ENCODE peak calls at places on chromosomes 2 and 18, in five cellular contexts. One of them, this sample, is unnamed.

GRCh38 chr2:47899915-47900314 is 6.4 kb downstream of the FBXO11 start:
- DNase-seq in stomach: no peak
- DNase-seq in breast epithelium: no peak
- DNase-seq in K562: no peak
- DNase-seq in HepG2: no peak
- DNase-seq in this sample: no peak

GRCh38 chr2:11547912-11548497 is 14.2 kb downstream of the GREB1 start:
- DNase-seq in stomach: no peak
- DNase-seq in breast epithelium: no peak
- DNase-seq in K562: no peak
- DNase-seq in HepG2: no peak
- DNase-seq in this sample: no peak

GRCh38 chr2:95057535-95058453 is 32.3 kb downstream of the MAL start:
- DNase-seq in stomach: peak; percentile 24
- DNase-seq in breast epithelium: no peak
- DNase-seq in K562: no peak
- DNase-seq in HepG2: peak; percentile 80
- DNase-seq in this sample: no peak

GRCh38 chr2:30306522-30306921 is 75.2 kb downstream of the LBH start:
- DNase-seq in stomach: no peak
- DNase-seq in breast epithelium: no peak
- DNase-seq in K562: no peak
- DNase-seq in HepG2: no peak
- DNase-seq in this sample: no peak

GRCh38 chr2:15844099-15844801 is 96.1 kb upstream of the MYCN start:
- DNase-seq in stomach: no peak
- DNase-seq in breast epithelium: no peak
- DNase-seq in K562: peak; percentile 46
- DNase-seq in HepG2: no peak
- DNase-seq in this sample: no peak

GRCh38 chr2:159722580-159722979 is 10.3 kb downstream of the MARCHF7 start:
- DNase-seq in stomach: no peak
- DNase-seq in breast epithelium: no peak
- DNase-seq in K562: no peak
- DNase-seq in HepG2: no peak
- DNase-seq in this sample: no peak

GRCh38 chr2:156405586-156405985 is 30.6 kb upstream of the GPD2 start:
- DNase-seq in stomach: no peak
- DNase-seq in breast epithelium: peak; percentile 40
- DNase-seq in K562: no peak
- DNase-seq in HepG2: peak; percentile 7
- DNase-seq in this sample: no peak

GRCh38 chr2:239081046-239081445 is 233.2 kb downstream of the TWIST2 start:
- DNase-seq in stomach: no peak
- DNase-seq in breast epithelium: no peak
- DNase-seq in K562: no peak
- DNase-seq in HepG2: no peak
- DNase-seq in this sample: no peak

GRCh38 chr18:26405190-26405781 is 143.1 kb downstream of the KCTD1 start:
- DNase-seq in stomach: peak; percentile 48
- DNase-seq in breast epithelium: no peak
- DNase-seq in K562: no peak
- DNase-seq in HepG2: peak; percentile 30
- DNase-seq in this sample: peak; percentile 75

GRCh38 chr18:23036611-23037259 is 98.5 kb upstream of the CABLES1 start:
- DNase-seq in stomach: no peak
- DNase-seq in breast epithelium: no peak
- DNase-seq in K562: no peak
- DNase-seq in HepG2: no peak
- DNase-seq in this sample: no peak

GRCh38 chr2:73081181-73081671 is 9.7 kb upstream of the SFXN5 start:
- DNase-seq in stomach: no peak
- DNase-seq in breast epithelium: no peak
- DNase-seq in K562: peak; percentile 36
- DNase-seq in HepG2: no peak
- DNase-seq in this sample: no peak

GRCh38 chr2:105143467-105144127 is 97.9 kb upstream of the GPR45 start:
- DNase-seq in stomach: no peak
- DNase-seq in breast epithelium: peak; percentile 82
- DNase-seq in K562: peak; percentile 47
- DNase-seq in HepG2: no peak
- DNase-seq in this sample: peak; percentile 88

GRCh38 chr2:69709290-69709689 is 32.6 kb upstream of the ANXA4 start:
- DNase-seq in stomach: no peak
- DNase-seq in breast epithelium: peak; percentile 25
- DNase-seq in K562: no peak
- DNase-seq in HepG2: no peak
- DNase-seq in this sample: no peak

GRCh38 chr2:128178650-128179460 is 87.9 kb downstream of the UGGT1 start:
- DNase-seq in stomach: peak; percentile 52
- DNase-seq in breast epithelium: peak; percentile 29
- DNase-seq in K562: peak; percentile 75
- DNase-seq in HepG2: peak; percentile 100
- DNase-seq in this sample: no peak

GRCh38 chr18:45760443-45761036 is 36.6 kb downstream of the SLC14A1 start:
- DNase-seq in stomach: no peak
- DNase-seq in breast epithelium: no peak
- DNase-seq in K562: no peak
- DNase-seq in HepG2: no peak
- DNase-seq in this sample: no peak

GRCh38 chr2:170535552-170535951 is 179.6 kb upstream of the SP5 start:
- DNase-seq in stomach: no peak
- DNase-seq in breast epithelium: no peak
- DNase-seq in K562: no peak
- DNase-seq in HepG2: no peak
- DNase-seq in this sample: no peak

GRCh38 chr2:192067631-192068030 is 127.1 kb downstream of the TMEFF2 start:
- DNase-seq in stomach: no peak
- DNase-seq in breast epithelium: no peak
- DNase-seq in K562: no peak
- DNase-seq in HepG2: no peak
- DNase-seq in this sample: no peak

GRCh38 chr2:121489284-121489683 is 41.4 kb upstream of the RNU4ATAC start:
- DNase-seq in stomach: peak; percentile 35
- DNase-seq in breast epithelium: no peak
- DNase-seq in K562: no peak
- DNase-seq in HepG2: peak; percentile 66
- DNase-seq in this sample: no peak

GRCh38 chr18:65568866-65569265 is 181.9 kb upstream of the CDH7 start:
- DNase-seq in stomach: no peak
- DNase-seq in breast epithelium: no peak
- DNase-seq in K562: no peak
- DNase-seq in HepG2: no peak
- DNase-seq in this sample: no peak

GRCh38 chr2:17966793-17967192 is 88.3 kb downstream of the KCNS3 start:
- DNase-seq in stomach: no peak
- DNase-seq in breast epithelium: no peak
- DNase-seq in K562: no peak
- DNase-seq in HepG2: no peak
- DNase-seq in this sample: peak; percentile 47

DNA sequence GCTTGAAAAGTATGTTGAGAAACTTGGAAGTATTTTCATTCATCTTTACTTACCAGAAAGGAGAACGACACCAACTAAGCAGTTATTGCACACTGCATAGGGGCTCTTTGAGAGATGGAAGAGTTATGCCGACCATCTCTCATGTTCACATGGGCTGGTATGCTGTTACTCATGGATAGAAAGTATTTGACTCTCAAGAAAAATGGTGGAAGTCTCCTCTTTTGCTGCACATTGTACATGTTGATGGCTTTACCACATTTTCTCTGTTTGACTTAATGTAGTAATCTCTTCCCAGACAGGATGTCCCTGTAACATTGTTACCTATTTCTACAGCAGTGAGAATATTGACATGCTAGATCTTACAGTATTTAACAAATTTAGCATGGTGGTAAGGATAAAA is 23.2 kb downstream of the CAB39 start:
- DNase-seq in stomach: no peak
- DNase-seq in breast epithelium: no peak
- DNase-seq in K562: no peak
- DNase-seq in HepG2: no peak
- DNase-seq in this sample: no peak
- TF ChIP-seq POLR2A in stomach: no peak
- TF ChIP-seq POLR2A in breast epithelium: no peak
- TF ChIP-seq POLR2A in K562: no peak
- TF ChIP-seq POLR2A in HepG2: no peak
- TF ChIP-seq POLR2A in this sample: no peak

DNA sequence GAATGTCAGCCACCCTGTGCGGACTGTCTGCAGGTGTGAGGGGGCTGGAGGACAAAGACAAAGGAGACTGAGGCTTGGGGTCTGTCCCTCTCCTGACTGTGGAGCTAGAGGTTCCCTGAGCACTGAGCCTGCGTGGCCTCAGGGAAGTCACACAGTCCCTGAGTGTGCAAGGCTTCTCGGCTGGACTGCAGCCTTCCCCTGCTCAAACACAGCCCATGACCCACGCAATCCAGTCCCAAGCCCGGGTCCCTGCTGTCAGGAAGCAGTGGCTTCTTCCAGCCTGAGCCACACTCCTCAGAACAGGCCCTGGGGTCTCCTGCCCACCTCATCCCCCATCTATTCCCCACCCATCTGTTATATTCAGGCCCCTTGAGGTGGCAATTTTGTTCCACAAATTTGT is 2.7 kb downstream of the ASTL start:
- DNase-seq in stomach: no peak
- DNase-seq in breast epithelium: no peak
- DNase-seq in K562: no peak
- DNase-seq in HepG2: no peak
- DNase-seq in this sample: no peak
- TF ChIP-seq CTCF in stomach: no peak
- TF ChIP-seq CTCF in breast epithelium: no peak
- TF ChIP-seq CTCF in K562: no peak
- TF ChIP-seq CTCF in HepG2: no peak
- TF ChIP-seq CTCF in this sample: no peak

GRCh38 chr2:20983844-20984243 is 60.0 kb downstream of the APOB start:
- DNase-seq in stomach: no peak
- DNase-seq in breast epithelium: no peak
- DNase-seq in K562: no peak
- DNase-seq in HepG2: no peak
- DNase-seq in this sample: no peak

GRCh38 chr2:20985061-20985460 is 58.8 kb downstream of the APOB start:
- DNase-seq in stomach: no peak
- DNase-seq in breast epithelium: no peak
- DNase-seq in K562: no peak
- DNase-seq in HepG2: no peak
- DNase-seq in this sample: no peak

GRCh38 chr2:20989404-20989803 is 54.5 kb downstream of the APOB start:
- DNase-seq in stomach: no peak
- DNase-seq in breast epithelium: no peak
- DNase-seq in K562: no peak
- DNase-seq in HepG2: no peak
- DNase-seq in this sample: no peak

GRCh38 chr2:20988906-20989305 is 55.0 kb downstream of the APOB start:
- DNase-seq in stomach: no peak
- DNase-seq in breast epithelium: no peak
- DNase-seq in K562: no peak
- DNase-seq in HepG2: no peak
- DNase-seq in this sample: no peak

GRCh38 chr2:20986540-20986939 is 57.3 kb downstream of the APOB start:
- DNase-seq in stomach: no peak
- DNase-seq in breast epithelium: no peak
- DNase-seq in K562: no peak
- DNase-seq in HepG2: no peak
- DNase-seq in this sample: no peak
- TF ChIP-seq POLR2AphosphoS5 in stomach: peak; percentile 23
- TF ChIP-seq POLR2AphosphoS5 in breast epithelium: no peak
- TF ChIP-seq POLR2AphosphoS5 in K562: no peak
- TF ChIP-seq POLR2AphosphoS5 in HepG2: no peak
- TF ChIP-seq POLR2AphosphoS5 in this sample: peak; percentile 61

DNA sequence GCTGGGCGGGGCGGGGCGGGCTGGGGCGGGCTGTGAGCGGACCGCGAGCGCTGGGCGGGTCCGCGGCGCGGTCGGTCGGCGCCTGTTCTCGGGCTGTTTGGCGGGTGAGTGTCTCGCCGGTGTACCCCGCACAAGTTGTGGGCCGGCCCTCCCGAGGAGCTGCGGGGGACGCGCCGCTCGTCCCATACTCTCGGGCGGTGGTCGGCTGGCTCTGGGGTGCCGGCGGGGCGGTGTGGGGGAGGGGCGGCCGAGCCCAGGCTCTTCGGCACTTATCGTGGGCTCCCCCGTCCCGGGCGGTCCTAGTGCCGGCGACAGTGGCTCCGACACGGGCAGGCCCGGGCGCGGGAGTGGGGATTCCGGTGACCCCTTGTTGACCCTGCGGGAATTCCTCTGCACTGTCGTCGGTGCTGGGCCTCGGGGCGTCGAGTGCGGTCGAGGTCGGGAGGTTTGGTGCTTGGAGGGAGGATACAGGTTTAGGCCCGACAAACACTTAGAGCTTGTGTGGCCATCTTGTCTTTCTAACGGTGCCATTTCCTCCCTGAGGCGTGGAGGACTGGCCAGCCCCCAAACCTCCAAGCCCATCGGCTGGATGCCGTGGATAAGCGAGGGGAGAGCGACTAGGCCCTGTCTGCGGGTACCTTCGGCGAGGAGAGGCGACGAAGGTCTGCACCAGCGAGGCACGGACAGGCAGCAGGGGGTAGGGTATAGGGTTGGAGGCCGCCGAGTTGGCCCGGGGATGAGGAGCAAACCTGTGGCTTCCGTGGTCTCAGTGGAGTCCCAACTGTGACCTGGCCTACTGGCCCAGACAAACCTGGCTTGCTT is at the start of gene SEPTIN2:
- DNase-seq in stomach: no peak
- DNase-seq in breast epithelium: peak; percentile 64
- DNase-seq in K562: peak; percentile 82
- DNase-seq in HepG2: peak; percentile 53
- DNase-seq in this sample: peak; percentile 96
- TF ChIP-seq POLR2A in stomach: peak; percentile 8
- TF ChIP-seq POLR2A in breast epithelium: peak; percentile 47
- TF ChIP-seq POLR2A in K562: no peak
- TF ChIP-seq POLR2A in HepG2: peak; percentile 90
- TF ChIP-seq POLR2A in this sample: peak; percentile 75